ENCODE peak calls at places on chromosome 20, in eight cellular contexts. J is kidney glomerular epithelial cell; D is activated T-cell treated with anti-CD3 and anti-CD28 coated beads, Interleukin-2, amount 50 U/mL, for 72 hours; P is COR-L47; M is HS-5; N is activated T-helper 9 cell treated with anti-CD3 and anti-CD28 coated beads, Interleukin-2, amount 50 U/mL, for 16 hours; A is spleen; W is T-helper 17 cell. U is an unnamed sample.

GRCh38 chr20:4052554-4052953 is 37.2 kb upstream of the RNF24 start:
- DNase-seq in J (no peak), D (no peak), P (no peak), M (no peak), N (no peak), A (no peak), W (no peak), U (no peak)

GRCh38 chr20:4490595-4491280 is 231.0 kb upstream of the PRND start:
- DNase-seq in J (no peak), D (no peak), P (no peak), M (no peak), N (no peak), A (no peak), W (no peak), U (no peak)

GRCh38 chr20:58478141-58478805 is 36.9 kb downstream of the APCDD1L start:
- DNase-seq in J (no peak), D (no peak), P (no peak), M (peak), N (no peak), A (no peak), W (no peak), U (no peak)

GRCh38 chr20:37414636-37415035 is 68.7 kb downstream of the SRC start:
- DNase-seq in J (no peak), D (no peak), P (no peak), M (no peak), N (no peak), A (no peak), W (no peak), U (no peak)

GRCh38 chr20:34907616-34908469 is 31.4 kb downstream of the ACSS2 start:
- DNase-seq in J (peak), D (no peak), P (peak), M (peak), N (no peak), A (no peak), W (no peak), U (peak)

GRCh38 chr20:4800131-4800530 is 78.4 kb downstream of the PRND start:
- DNase-seq in J (no peak), D (no peak), P (no peak), M (no peak), N (no peak), A (no peak), W (no peak), U (no peak)

GRCh38 chr20:50712771-50713676 is 18.4 kb upstream of the PARD6B start:
- DNase-seq in J (no peak), D (no peak), P (no peak), M (no peak), N (no peak), A (no peak), W (no peak), U (no peak)

GRCh38 chr20:11153819-11154218 is 480.0 kb upstream of the JAG1 start:
- DNase-seq in J (peak), D (no peak), P (no peak), M (no peak), N (no peak), A (no peak), W (no peak), U (no peak)

GRCh38 chr20:53698321-53698978 is 104.8 kb upstream of the ZNF217 start:
- DNase-seq in J (no peak), D (no peak), P (no peak), M (no peak), N (no peak), A (peak), W (no peak), U (no peak)

GRCh38 chr20:21767739-21768223 is 62.3 kb downstream of the PAX1 start:
- DNase-seq in J (no peak), D (peak), P (no peak), M (no peak), N (no peak), A (no peak), W (no peak), U (no peak)

GRCh38 chr20:33668087-33668790 is 1.5 kb downstream of the ACTL10 start:
- DNase-seq in J (no peak), D (peak), P (no peak), M (no peak), N (peak), A (peak), W (peak), U (no peak)

GRCh38 chr20:25000268-25000801 is 7.8 kb upstream of the APMAP start:
- DNase-seq in J (peak), D (no peak), P (peak), M (peak), N (no peak), A (peak), W (no peak), U (peak)

GRCh38 chr20:50592282-50593004 is 82.3 kb downstream of the PTPN1 start:
- DNase-seq in J (no peak), D (no peak), P (no peak), M (no peak), N (no peak), A (peak), W (no peak), U (no peak)

GRCh38 chr20:46174469-46175126 is 56.5 kb downstream of the CD40 start:
- DNase-seq in J (peak), D (peak), P (no peak), M (no peak), N (peak), A (peak), W (peak), U (no peak)

GRCh38 chr20:9903048-9903651 is 64.3 kb upstream of the PAK5 start:
- DNase-seq in J (no peak), D (no peak), P (no peak), M (no peak), N (no peak), A (no peak), W (no peak), U (peak)

GRCh38 chr20:64162239-64162621 is 2.0 kb upstream of the MYT1 start:
- DNase-seq in J (no peak), D (no peak), P (no peak), M (no peak), N (no peak), A (no peak), W (no peak), U (no peak)

GRCh38 chr20:54716790-54717189 is 241.4 kb downstream of the DOK5 start:
- DNase-seq in J (no peak), D (no peak), P (no peak), M (no peak), N (no peak), A (no peak), W (no peak), U (no peak)

GRCh38 chr20:57629976-57630525 is 9.8 kb upstream of the ZBP1 start:
- DNase-seq in J (no peak), D (peak), P (no peak), M (no peak), N (no peak), A (peak), W (no peak), U (no peak)

GRCh38 chr20:59351148-59352040 is 51.0 kb downstream of the EDN3 start:
- DNase-seq in J (peak), D (no peak), P (no peak), M (no peak), N (no peak), A (no peak), W (no peak), U (peak)

GRCh38 chr20:4369798-4370124 is 351.9 kb upstream of the PRND start:
- DNase-seq in J (no peak), D (peak), P (no peak), M (no peak), N (no peak), A (no peak), W (no peak), U (no peak)

GRCh38 chr20:6838181-6838826 is 70.8 kb downstream of the BMP2 start:
- DNase-seq in J (peak), D (no peak), P (peak), M (no peak), N (no peak), A (no peak), W (no peak), U (peak)

GRCh38 chr20:62356948-62357667 is 10.0 kb downstream of the LAMA5 start:
- DNase-seq in J (peak), D (no peak), P (no peak), M (no peak), N (no peak), A (no peak), W (peak), U (no peak)

GRCh38 chr20:44532248-44532980 is 10.5 kb upstream of the SERINC3 start:
- DNase-seq in J (peak), D (no peak), P (no peak), M (no peak), N (no peak), A (no peak), W (no peak), U (no peak)

GRCh38 chr20:17878912-17879602 is 89.5 kb downstream of the SNX5 start:
- DNase-seq in J (no peak), D (peak), P (no peak), M (no peak), N (no peak), A (peak), W (no peak), U (no peak)

GRCh38 chr20:62143118-62143975 is at the start of the genes PSMA7 and SS18L1:
- DNase-seq in J (peak), D (peak), P (peak), M (no peak), N (peak), A (peak), W (peak), U (peak)